ENCODE peak calls at places on chromosomes 13 and 19, in ten cellular contexts. Q is psoas muscle; D is HepG2; C is uterus; O is CD8-positive, alpha-beta T cell; U is epithelial cell of esophagus; W is activated CD8-positive, alpha-beta T cell treated with anti-CD3 and anti-CD28 coated beads for 36 hours; X is AG10803; Y is bronchial epithelial cell; M is mammary epithelial cell. H is an unnamed sample.
A peak's percentile ranks its signal among the peaks of the same experiment; 100 is the strongest.

GRCh38 chr13:30934803-30935202 is 2.3 kb downstream of the TEX26 start:
- DNase-seq in D (no peak), Q (no peak), C (no peak), O (no peak), W (no peak), X (no peak), Y (no peak), U (no peak), M (no peak), H (no peak)

GRCh38 chr13:36778083-36778671 is 40.8 kb upstream of the RFXAP start:
- DNase-seq in D (peak; percentile 21), Y (no peak), C (no peak), Q (no peak), W (no peak), U (peak; percentile 23), O (no peak), M (peak; percentile 27), X (peak; percentile 65), H (no peak)

GRCh38 chr13:34085199-34085598 is 267.2 kb downstream of the RFC3 start:
- DNase-seq in M (no peak), D (no peak), U (no peak), C (no peak), Q (no peak), Y (no peak), O (no peak), X (peak; percentile 58), W (no peak), H (no peak)

GRCh38 chr13:97215325-97215724 is 6.8 kb upstream of the MBNL2 start:
- DNase-seq in D (no peak), C (no peak), Q (no peak), W (no peak), X (no peak), O (no peak), Y (no peak), M (no peak), U (no peak), H (no peak)

GRCh38 chr13:114263590-114263989 is 17.8 kb upstream of the UPF3A start:
- DNase-seq in Y (no peak), M (no peak), W (no peak), O (no peak), U (no peak), Q (no peak), X (no peak), C (no peak), D (no peak), H (no peak)

GRCh38 chr13:99465454-99465853 is 35.8 kb upstream of the TM9SF2 start:
- DNase-seq in X (no peak), Y (no peak), C (no peak), W (no peak), M (no peak), U (no peak), Q (no peak), D (no peak), O (no peak), H (no peak)

GRCh38 chr19:57241181-57241580 is 749 bp downstream of the ZNF805 start:
- DNase-seq in U (peak; percentile 23), D (peak; percentile 12), C (no peak), X (peak; percentile 36), M (peak; percentile 12), O (no peak), Y (peak; percentile 23), W (peak; percentile 6), Q (no peak), H (no peak)

GRCh38 chr13:108962652-108963051 is 333.2 kb downstream of the MYO16 start:
- DNase-seq in D (no peak), X (no peak), C (no peak), Q (no peak), Y (no peak), M (no peak), O (no peak), W (no peak), U (no peak), H (no peak)

GRCh38 chr19:7550987-7551761 is 15.7 kb downstream of the PNPLA6 start:
- DNase-seq in O (no peak), D (no peak), Q (peak; percentile 65), X (no peak), U (peak; percentile 60), Y (peak; percentile 54), C (peak; percentile 68), M (peak; percentile 9), W (peak; percentile 61), H (peak; percentile 61)

DNA sequence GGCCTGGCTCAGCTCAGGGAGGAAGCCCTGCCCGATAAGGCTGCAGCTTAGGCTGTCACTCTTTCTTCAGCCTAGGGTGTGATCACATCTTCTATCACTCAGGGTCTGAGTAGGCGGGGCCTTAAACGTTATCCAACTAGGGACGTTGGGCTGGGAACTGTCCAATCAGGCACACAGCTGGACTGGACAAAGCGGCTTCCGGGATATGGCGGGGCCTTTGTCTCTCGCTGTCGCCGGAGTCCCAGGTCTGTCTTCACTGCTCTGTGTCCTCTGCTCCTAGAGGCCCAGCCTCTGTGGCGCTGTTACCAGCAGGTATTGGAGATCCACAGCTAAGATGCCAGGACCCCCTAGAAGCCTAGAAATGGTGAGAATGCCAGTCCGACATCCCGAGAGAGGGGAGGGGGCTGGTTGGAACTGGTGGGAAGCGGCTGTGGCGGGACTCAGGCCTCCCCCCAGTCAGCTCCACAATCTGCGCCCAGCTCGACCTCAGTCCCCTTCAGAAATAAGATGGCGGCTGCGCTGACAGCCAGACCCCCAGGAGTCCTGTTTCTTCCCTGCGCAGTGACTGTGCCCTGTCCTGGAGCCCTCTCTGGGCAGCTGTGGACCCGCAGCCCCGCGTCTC is at the start of gene ZNF254:
- DNase-seq in W (peak; percentile 96), D (no peak), Y (peak; percentile 93), M (peak; percentile 91), U (peak; percentile 97), C (peak; percentile 81), O (peak; percentile 60), X (peak; percentile 93), Q (peak; percentile 88), H (peak; percentile 83)
- TF ChIP-seq CTCF in W (no peak), D (no peak), Y (no peak), M (no peak), U (no peak), C (no peak), O (no peak), X (no peak), Q (no peak), H (no peak)

DNA sequence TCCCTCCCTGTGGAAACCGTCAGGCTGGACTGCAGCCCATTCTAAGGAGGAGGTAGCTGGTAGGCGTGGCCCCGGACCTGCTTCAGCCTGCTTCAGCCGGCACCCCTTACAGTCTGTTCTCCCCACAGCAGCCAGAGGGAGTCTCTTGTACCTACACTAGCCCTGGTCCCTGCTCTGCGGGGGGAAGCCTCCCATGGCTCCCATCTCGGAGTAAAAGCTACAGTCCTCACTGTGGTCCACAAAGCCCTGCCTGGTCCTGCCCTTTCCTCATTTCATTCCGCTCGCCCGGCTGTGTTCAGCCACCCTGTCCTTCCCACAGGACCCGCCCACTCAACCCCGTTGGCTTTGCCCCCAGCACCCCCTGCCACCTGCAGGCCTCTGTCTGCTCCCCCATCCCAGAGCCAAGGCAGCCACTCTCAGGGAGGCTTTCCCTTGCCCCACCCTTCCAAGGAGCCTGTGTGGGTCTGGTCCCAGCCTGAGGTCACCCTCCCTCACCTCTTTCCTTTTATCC is 1.3 kb downstream of the PGLYRP1 start:
- DNase-seq in D (no peak), C (no peak), X (no peak), O (no peak), W (no peak), U (peak; percentile 57), Q (no peak), Y (peak; percentile 52), M (peak; percentile 62), H (no peak)
- TF ChIP-seq CTCF in D (peak; percentile 8), C (no peak), X (no peak), O (no peak), W (no peak), U (peak; percentile 36), Q (no peak), Y (peak; percentile 50), M (peak; percentile 49), H (no peak)

GRCh38 chr13:84870190-84870589 is 929.0 kb downstream of the SLITRK6 start:
- DNase-seq in W (peak; percentile 8), D (peak; percentile 2), O (no peak), X (no peak), Q (no peak), C (no peak), U (no peak), Y (peak; percentile 0), M (no peak), H (no peak)
- TF ChIP-seq CTCF in W (no peak), D (peak; percentile 47), O (no peak), X (no peak), Q (no peak), C (no peak), U (peak; percentile 12), Y (peak; percentile 11), M (no peak), H (no peak)

GRCh38 chr19:3852614-3853254 is 16.1 kb downstream of the ZFR2 start:
- DNase-seq in Q (no peak), W (peak; percentile 21), Y (peak; percentile 59), D (peak; percentile 31), X (peak; percentile 56), M (peak; percentile 95), C (no peak), U (peak; percentile 53), O (no peak), H (no peak)
- TF ChIP-seq CTCF in Q (peak; percentile 14), W (no peak), Y (peak; percentile 32), D (peak; percentile 66), X (peak; percentile 12), M (peak; percentile 68), C (no peak), U (peak; percentile 11), O (peak; percentile 37), H (no peak)